ENCODE peak calls at places on chromosomes 3 and 15, in six cellular contexts. S is mammary epithelial cell, L is neural progenitor cell, V is PC-9, U is IMR-90, Z is GM12878. D is an unnamed sample.

GRCh38 chr15:66673410-66674322 is 28.4 kb upstream of the SMAD6 start:
- DNase-seq in U (no peak), V (no peak), Z (no peak), S (no peak), L (peak), D (no peak)

GRCh38 chr3:115385935-115386334 is 237.4 kb upstream of the GAP43 start:
- DNase-seq in Z (no peak), S (no peak), L (no peak), V (no peak), U (no peak), D (no peak)

GRCh38 chr3:30232142-30232541 is 374.3 kb upstream of the TGFBR2 start:
- DNase-seq in U (peak), V (no peak), Z (no peak), L (no peak), S (no peak), D (no peak)

GRCh38 chr3:21835266-21835665 is 84.3 kb upstream of the ZNF385D start:
- DNase-seq in S (no peak), L (no peak), U (no peak), V (no peak), Z (no peak), D (no peak)

GRCh38 chr3:115551091-115551490 is 72.2 kb upstream of the GAP43 start:
- DNase-seq in U (no peak), V (no peak), Z (no peak), L (no peak), S (no peak), D (no peak)

GRCh38 chr3:147407107-147407494 is 758 bp upstream of the ZIC4 start:
- DNase-seq in U (no peak), S (no peak), Z (no peak), V (no peak), L (peak), D (peak)

GRCh38 chr3:149038322-149038721 is 47.0 kb downstream of the GYG1 start:
- DNase-seq in L (no peak), S (no peak), U (no peak), V (no peak), Z (no peak), D (no peak)

GRCh38 chr3:129593230-129593594 is 13.3 kb downstream of the PLXND1 start:
- DNase-seq in Z (no peak), V (no peak), S (no peak), U (no peak), L (no peak), D (no peak)

GRCh38 chr3:184156522-184156955 is 1.4 kb downstream of the DVL3 start:
- DNase-seq in U (peak), V (no peak), L (peak), Z (no peak), S (no peak), D (peak)

GRCh38 chr15:73637527-73637926 is 4.3 kb upstream of the NPTN start:
- DNase-seq in U (no peak), Z (no peak), V (no peak), S (peak), L (no peak), D (no peak)

GRCh38 chr3:178275311-178275710 is 260.9 kb upstream of the KCNMB2 start:
- DNase-seq in L (no peak), V (no peak), U (no peak), S (peak), Z (no peak), D (no peak)

GRCh38 chr15:61315471-61315870 is 86.4 kb upstream of the RORA start:
- DNase-seq in Z (no peak), S (no peak), U (no peak), V (no peak), L (no peak), D (no peak)

GRCh38 chr3:48561045-48561736 is 2.4 kb downstream of the UCN2 start:
- DNase-seq in V (no peak), L (peak), Z (no peak), U (peak), S (no peak), D (peak)

GRCh38 chr3:142595951-142596725 is at the start of gene PLS1:
- DNase-seq in L (peak), U (peak), Z (peak), V (peak), S (peak), D (peak)
- TF ChIP-seq CTCF in L (peak), U (no peak), Z (no peak), V (no peak), S (peak), D (no peak)

DNA sequence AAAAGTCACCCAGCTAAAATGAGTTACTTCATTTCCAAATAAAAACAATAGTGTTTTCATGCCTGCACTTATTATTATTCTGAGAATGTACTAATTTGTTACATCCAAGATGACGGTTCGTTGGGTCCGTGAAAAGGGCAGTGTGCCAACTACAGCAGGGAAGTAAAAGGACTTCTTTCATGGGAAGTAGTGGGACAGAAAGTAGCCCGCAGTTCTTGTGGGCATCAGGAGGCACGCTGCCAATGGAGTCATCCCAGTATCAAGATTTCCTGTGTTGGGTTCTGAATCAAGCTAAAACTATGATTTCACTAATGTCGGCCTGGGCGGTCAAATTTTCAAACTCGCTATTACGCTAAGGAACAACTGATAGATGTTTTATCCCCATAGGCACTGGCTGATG is 254.5 kb upstream of the SOX2 start:
- DNase-seq in S (peak), V (no peak), Z (no peak), L (no peak), U (no peak), D (no peak)
- H3K4me2 ChIP-seq in S (peak), V (no peak), Z (no peak), L (no peak), U (no peak), D (no peak)

GRCh38 chr3:44893097-44893496 is 18.7 kb downstream of the TGM4 start:
- DNase-seq in Z (no peak), S (peak), V (no peak), U (peak), L (no peak), D (peak)
- H2AFZ ChIP-seq in Z (no peak), S (peak), V (no peak), U (peak), L (no peak), D (no peak)

DNA sequence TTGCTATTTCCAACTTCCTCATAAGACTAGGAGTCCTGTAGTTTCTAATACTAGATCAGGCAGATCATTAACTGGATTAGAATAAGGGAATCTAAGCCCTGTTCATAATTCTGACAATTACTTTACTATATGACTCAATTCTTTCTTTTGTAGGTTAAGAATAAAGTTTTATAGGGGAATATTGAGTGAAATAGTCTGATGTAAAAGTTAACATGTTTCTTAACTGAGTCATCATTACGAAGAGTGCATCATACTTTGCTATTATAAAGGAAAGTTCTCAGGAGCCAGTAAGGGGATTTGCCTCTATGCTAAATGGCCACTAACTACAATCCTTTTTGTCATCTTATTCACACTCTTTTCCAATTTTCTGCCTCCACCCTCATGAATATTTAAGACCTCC is 63.1 kb downstream of the POLQ start:
- DNase-seq in Z (no peak), U (peak), L (no peak), V (peak), S (peak), D (peak)
- TF ChIP-seq CTCF in Z (no peak), U (no peak), L (no peak), V (no peak), S (no peak), D (no peak)

GRCh38 chr3:71559021-71559420 is 24.5 kb downstream of the FOXP1 start:
- DNase-seq in Z (no peak), U (no peak), L (no peak), V (no peak), S (no peak), D (no peak)
- H3K4me2 ChIP-seq in Z (no peak), U (peak), L (no peak), V (no peak), S (no peak), D (no peak)